ENCODE peak calls at places on chromosomes 5 and 9, in eight cellular contexts. K is ascending aorta, F is tibial artery, O is mammary epithelial cell, L is adrenal gland, P is pancreas, V is neural progenitor cell, S is uterus. N is an unnamed sample.

GRCh38 chr9:13857521-13857920 is 456.4 kb downstream of the NFIB start:
- DNase-seq in K (no peak), F (no peak), O (peak; percentile 68), L (no peak), P (no peak), V (no peak), S (no peak), N (no peak)

GRCh38 chr5:115455241-115455640 is 89.3 kb downstream of the FEM1C start:
- DNase-seq in K (no peak), F (peak; percentile 37), O (peak; percentile 49), L (no peak), P (no peak), V (no peak), S (no peak), N (no peak)

GRCh38 chr5:73393606-73394489 is 54.7 kb downstream of the FOXD1 start:
- DNase-seq in K (no peak), F (no peak), O (no peak), L (no peak), P (no peak), V (no peak), S (no peak), N (no peak)

GRCh38 chr9:72978724-72979123 is 25.9 kb upstream of the ALDH1A1 start:
- DNase-seq in K (no peak), F (no peak), O (peak; percentile 74), L (no peak), P (no peak), V (no peak), S (no peak), N (no peak)

GRCh38 chr5:39370555-39371366 is 6.5 kb upstream of the C9 start:
- DNase-seq in K (no peak), F (no peak), O (no peak), L (no peak), P (no peak), V (no peak), S (no peak), N (no peak)

GRCh38 chr5:1552469-1553255 is 28.9 kb upstream of the LPCAT1 start:
- DNase-seq in K (no peak), F (peak; percentile 44), O (no peak), L (no peak), P (peak; percentile 58), V (peak; percentile 53), S (no peak), N (peak; percentile 48)

GRCh38 chr9:37345038-37345437 is 77.5 kb upstream of the GRHPR start:
- DNase-seq in K (no peak), F (no peak), O (no peak), L (no peak), P (no peak), V (no peak), S (no peak), N (no peak)

GRCh38 chr5:57386958-57387357 is 95.7 kb downstream of the ACTBL2 start:
- DNase-seq in K (no peak), F (no peak), O (peak; percentile 11), L (no peak), P (no peak), V (peak; percentile 18), S (no peak), N (no peak)

GRCh38 chr5:124927735-124928134 is 181.3 kb upstream of the ZNF608 start:
- DNase-seq in K (no peak), F (no peak), O (peak; percentile 77), L (no peak), P (no peak), V (no peak), S (no peak), N (no peak)

GRCh38 chr9:33139421-33140228 is 27.5 kb downstream of the B4GALT1 start:
- DNase-seq in K (no peak), F (peak; percentile 84), O (no peak), L (peak; percentile 89), P (no peak), V (peak; percentile 25), S (peak; percentile 76), N (peak; percentile 87)

GRCh38 chr5:14364576-14365472 is 216.8 kb upstream of the OTULINL start:
- DNase-seq in K (no peak), F (no peak), O (peak; percentile 15), L (no peak), P (peak; percentile 84), V (peak; percentile 73), S (no peak), N (no peak)

GRCh38 chr9:96554801-96555566 is 64.7 kb downstream of the CDC14B start:
- DNase-seq in K (no peak), F (no peak), O (no peak), L (no peak), P (no peak), V (no peak), S (no peak), N (no peak)

GRCh38 chr9:128034821-128035764 is 32.0 kb downstream of the NAIF1 start:
- DNase-seq in K (no peak), F (peak; percentile 45), O (peak; percentile 80), L (peak; percentile 68), P (peak; percentile 60), V (peak; percentile 85), S (peak; percentile 83), N (peak; percentile 54)

GRCh38 chr5:33563983-33564908 is 123.5 kb downstream of the TARS1 start:
- DNase-seq in K (no peak), F (no peak), O (no peak), L (no peak), P (no peak), V (peak; percentile 14), S (no peak), N (no peak)

GRCh38 chr9:16727452-16728127 is 142.9 kb downstream of the BNC2 start:
- DNase-seq in K (no peak), F (no peak), O (no peak), L (no peak), P (no peak), V (no peak), S (no peak), N (no peak)

GRCh38 chr5:55836191-55836590 is 15.0 kb upstream of the IL31RA start:
- DNase-seq in K (no peak), F (no peak), O (no peak), L (no peak), P (no peak), V (no peak), S (no peak), N (no peak)

GRCh38 chr9:104875897-104876296 is 52.1 kb downstream of the ABCA1 start:
- DNase-seq in K (no peak), F (no peak), O (no peak), L (no peak), P (no peak), V (no peak), S (no peak), N (no peak)

GRCh38 chr9:36542355-36542754 is 30.3 kb upstream of the MELK start:
- DNase-seq in K (no peak), F (no peak), O (no peak), L (no peak), P (no peak), V (peak; percentile 14), S (no peak), N (no peak)

GRCh38 chr5:140608730-140609520 is 24.1 kb downstream of the CD14 start:
- DNase-seq in K (no peak), F (peak; percentile 51), O (peak; percentile 51), L (no peak), P (no peak), V (no peak), S (peak; percentile 32), N (peak; percentile 25)

GRCh38 chr9:123590499-123590898 is 234.5 kb downstream of the CRB2 start:
- DNase-seq in K (no peak), F (no peak), O (no peak), L (no peak), P (no peak), V (no peak), S (no peak), N (no peak)

GRCh38 chr9:38318755-38319495 is 73.6 kb upstream of the ALDH1B1 start:
- DNase-seq in K (no peak), F (no peak), O (peak; percentile 30), L (no peak), P (no peak), V (no peak), S (no peak), N (no peak)

GRCh38 chr9:12681620-12682019 is 11.6 kb upstream of the TYRP1 start:
- DNase-seq in K (no peak), F (no peak), O (peak; percentile 18), L (no peak), P (no peak), V (no peak), S (no peak), N (no peak)

GRCh38 chr5:60497706-60498500 is 202.1 kb downstream of the DEPDC1B start:
- DNase-seq in K (no peak), F (no peak), O (peak; percentile 73), L (no peak), P (no peak), V (no peak), S (no peak), N (no peak)

GRCh38 chr5:17928571-17928970 is 294.3 kb downstream of the TAF11L14 start:
- DNase-seq in K (no peak), F (peak; percentile 29), O (peak; percentile 80), L (no peak), P (no peak), V (no peak), S (no peak), N (no peak)
- H3K9me3 ChIP-seq in K (peaks cover 9% of the 10 kb centered on the region), F (peaks cover 4% of the 10 kb centered on the region), O (no peaks in the 10 kb centered on the region), L (no peaks in the 10 kb centered on the region), P (no peaks in the 10 kb centered on the region), V (no peaks in the 10 kb centered on the region), S (peaks cover 10% of the 10 kb centered on the region), N (peaks cover 27% of the 10 kb centered on the region)

GRCh38 chr5:62375627-62376026 is 28.1 kb downstream of the DIMT1 start:
- DNase-seq in K (no peak), F (no peak), O (no peak), L (no peak), P (no peak), V (no peak), S (no peak), N (no peak)
- H3K36me3 ChIP-seq in K (peaks cover 74% of the 10 kb centered on the region), F (peaks cover 76% of the 10 kb centered on the region), O (peaks cover 40% of the 10 kb centered on the region), L (peaks cover 4% of the 10 kb centered on the region), P (peaks cover 3% of the 10 kb centered on the region), V (peaks cover 37% of the 10 kb centered on the region), S (no peaks in the 10 kb centered on the region), N (peaks cover 78% of the 10 kb centered on the region)

DNA sequence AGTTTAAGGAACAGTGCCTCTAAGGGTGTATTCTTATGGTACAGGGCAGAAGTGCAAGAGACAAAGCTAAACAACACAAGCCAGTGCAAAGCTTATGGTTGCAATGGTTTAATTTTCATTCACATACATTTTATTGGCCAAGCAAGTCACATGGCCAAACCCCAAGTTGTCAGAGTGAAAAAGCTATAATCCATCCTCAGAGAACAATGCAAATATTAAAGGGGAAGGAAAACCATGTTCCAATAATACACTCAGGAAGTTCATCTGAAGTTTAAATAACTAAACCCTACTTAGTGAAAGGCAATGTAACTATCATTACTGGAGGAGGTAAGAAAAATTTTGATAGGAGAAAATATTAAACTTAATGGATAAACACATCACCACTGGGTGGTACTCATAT is 26.6 kb upstream of the TLR4 start:
- DNase-seq in K (no peak), F (no peak), O (no peak), L (no peak), P (no peak), V (no peak), S (no peak), N (no peak)
- TF ChIP-seq CTCF in K (no peak), F (no peak), O (no peak), L (no peak), P (no peak), V (no peak), S (no peak), N (no peak)

GRCh38 chr5:3212869-3213268 is 382.8 kb upstream of the IRX1 start:
- DNase-seq in K (no peak), F (no peak), O (no peak), L (no peak), P (no peak), V (no peak), S (no peak), N (no peak)
- H3K9me3 ChIP-seq in K (no peaks in the 10 kb centered on the region), F (no peaks in the 10 kb centered on the region), O (peaks cover 11% of the 10 kb centered on the region), L (no peaks in the 10 kb centered on the region), P (no peaks in the 10 kb centered on the region), V (no peaks in the 10 kb centered on the region), S (no peaks in the 10 kb centered on the region), N (no peaks in the 10 kb centered on the region)

N was measured in left ventricle myocardium inferior.